ENCODE peak calls at places on chromosomes 3 and 15, in four cellular contexts. C, K, X and V are unnamed samples.

GRCh38 chr3:179907784-179908482 is 128.8 kb downstream of the PEX5L start:
- DNase-seq in K (no peak), C (no peak), X (no peak), V (no peak)

GRCh38 chr3:126971891-126972351 is 11.0 kb upstream of the PLXNA1 start:
- DNase-seq in C (peak; percentile 46), X (no peak), K (peak; percentile 76), V (no peak)

GRCh38 chr15:64635486-64635815 is 139.9 kb downstream of the RBPMS2 start:
- DNase-seq in C (no peak), X (no peak), K (peak; percentile 89), V (peak; percentile 68)

GRCh38 chr3:65118279-65118678 is 430.5 kb upstream of the ADAMTS9 start:
- DNase-seq in C (no peak), K (no peak), X (no peak), V (no peak)

GRCh38 chr15:25456196-25456595 is 17.4 kb upstream of the UBE3A start:
- DNase-seq in K (no peak), X (no peak), C (no peak), V (no peak)

GRCh38 chr3:58179235-58180098 is 31.3 kb downstream of the DNASE1L3 start:
- DNase-seq in C (no peak), K (no peak), X (no peak), V (no peak)

GRCh38 chr15:65376767-65377104 is 1.1 kb downstream of the IGDCC3 start:
- DNase-seq in C (no peak), X (no peak), K (no peak), V (peak; percentile 10)

GRCh38 chr15:51443282-51443914 is 101.9 kb downstream of the GLDN start:
- DNase-seq in K (no peak), X (no peak), C (no peak), V (no peak)